ENCODE peak calls at places on chromosome 21, in six cellular contexts. V, Z, C, P, Y and U are unnamed samples. For H3K9me3, the result is how much of the 10 kb centered on the place peaks cover.

GRCh38 chr21:45471229-45472052 is 66.5 kb downstream of the COL18A1 start:
- DNase-seq in C (peak), Y (peak), V (peak), P (peak), Z (peak), U (no peak)

GRCh38 chr21:39120876-39121599 is 62.2 kb downstream of the PSMG1 start:
- DNase-seq in C (no peak), P (no peak), V (no peak), Y (no peak), Z (no peak), U (no peak)

GRCh38 chr21:30839304-30839703 is 9.7 kb upstream of the KRTAP7-1 start:
- DNase-seq in P (peak), V (no peak), Z (no peak), Y (no peak), C (no peak), U (peak)

GRCh38 chr21:44989538-44989888 is 49.7 kb downstream of the SLX9 start:
- DNase-seq in Z (peak), P (no peak), C (peak), V (peak), Y (no peak), U (no peak)

GRCh38 chr21:45522986-45523385 is 19.3 kb downstream of the SLC19A1 start:
- DNase-seq in P (no peak), C (no peak), Z (no peak), V (no peak), Y (no peak), U (no peak)

GRCh38 chr21:45255381-45256020 is 32.2 kb downstream of the POFUT2 start:
- DNase-seq in P (peak), V (no peak), Z (no peak), C (no peak), Y (no peak), U (no peak)

GRCh38 chr21:45580576-45581321 is 38.5 kb upstream of the SLC19A1 start:
- DNase-seq in Y (no peak), C (no peak), P (no peak), Z (no peak), V (no peak), U (no peak)

GRCh38 chr21:38989745-38990423 is 184.2 kb downstream of the ETS2 start:
- DNase-seq in V (peak), Y (no peak), C (no peak), P (peak), Z (peak), U (peak)

GRCh38 chr21:44949161-44950015 is 9.6 kb downstream of the SLX9 start:
- DNase-seq in V (peak), C (peak), P (peak), Z (peak), Y (peak), U (peak)

GRCh38 chr21:42373181-42373907 is 7.0 kb upstream of the TFF1 start:
- DNase-seq in V (no peak), Z (no peak), P (no peak), C (no peak), Y (no peak), U (no peak)

GRCh38 chr21:41808846-41809245 is 42.0 kb upstream of the RIPK4 start:
- DNase-seq in P (no peak), V (no peak), Z (no peak), C (no peak), Y (no peak), U (no peak)

GRCh38 chr21:46393941-46394818 is 64.5 kb upstream of the DIP2A start:
- DNase-seq in Y (no peak), Z (no peak), V (no peak), P (no peak), C (no peak), U (no peak)

GRCh38 chr21:37845535-37845934 is 70.7 kb downstream of the KCNJ6 start:
- DNase-seq in V (no peak), C (no peak), Z (no peak), Y (no peak), P (no peak), U (no peak)

GRCh38 chr21:46063734-46064680 is 33.9 kb upstream of the COL6A2 start:
- DNase-seq in Z (no peak), V (no peak), P (no peak), Y (no peak), C (no peak), U (no peak)

GRCh38 chr21:26093094-26093493 is 77.5 kb downstream of the APP start:
- DNase-seq in Z (no peak), P (peak), V (peak), Y (no peak), C (no peak), U (peak)

GRCh38 chr21:34967509-34968289 is 81.4 kb downstream of the RUNX1 start:
- DNase-seq in Z (no peak), Y (no peak), P (peak), V (peak), C (no peak), U (peak)

GRCh38 chr21:42665026-42665425 is 11.6 kb downstream of the PDE9A start:
- DNase-seq in Z (no peak), V (no peak), P (peak), C (no peak), Y (no peak), U (no peak)

GRCh38 chr21:26965091-26965566 is 1.8 kb downstream of the ADAMTS5 start:
- DNase-seq in V (no peak), P (no peak), C (no peak), Z (no peak), Y (no peak), U (no peak)

GRCh38 chr21:34567574-34567973 is 47.3 kb downstream of the RCAN1 start:
- DNase-seq in C (no peak), V (no peak), Y (no peak), Z (no peak), P (no peak), U (no peak)

GRCh38 chr21:31444061-31444460 is 100.0 kb upstream of the TIAM1 start:
- DNase-seq in Z (no peak), Y (no peak), C (no peak), P (no peak), V (peak), U (no peak)

GRCh38 chr21:34580181-34580700 is 34.7 kb downstream of the RCAN1 start:
- DNase-seq in V (no peak), C (peak), Z (peak), P (no peak), Y (no peak), U (no peak)

GRCh38 chr21:42555756-42556438 is 42.2 kb downstream of the SLC37A1 start:
- DNase-seq in V (no peak), C (no peak), Z (peak), Y (no peak), P (no peak), U (no peak)

GRCh38 chr21:34201441-34201838 is 128.1 kb downstream of the MRPS6 start:
- DNase-seq in V (no peak), Z (no peak), P (no peak), Y (no peak), C (no peak), U (no peak)

GRCh38 chr21:45152265-45152746 is 77.9 kb downstream of the ADARB1 start:
- DNase-seq in Z (no peak), P (no peak), C (no peak), V (no peak), Y (no peak), U (no peak)

GRCh38 chr21:9758141-9758540 is 763.2 kb upstream of the TPTE start:
- DNase-seq in Y (no peak), P (no peak), V (no peak), Z (no peak), C (no peak), U (no peak)

GRCh38 chr21:9753943-9754342 is 767.4 kb upstream of the TPTE start:
- DNase-seq in V (no peak), C (no peak), P (no peak), Z (no peak), Y (no peak), U (no peak)

GRCh38 chr21:9758888-9759287 is 762.5 kb upstream of the TPTE start:
- DNase-seq in P (no peak), Y (no peak), C (no peak), Z (no peak), V (no peak), U (no peak)

GRCh38 chr21:9756677-9757076 is 764.7 kb upstream of the TPTE start:
- DNase-seq in Z (no peak), P (no peak), C (no peak), Y (no peak), V (no peak), U (no peak)

GRCh38 chr21:9755611-9756010 is 765.8 kb upstream of the TPTE start:
- DNase-seq in V (no peak), P (no peak), Y (no peak), C (no peak), Z (no peak), U (no peak)
- H3K9me3 ChIP-seq in V (under half), P (under half), Y (under half), C (under half), Z (under half), U (under half)

GRCh38 chr21:43919283-43919682 is 54.3 kb downstream of the AGPAT3 start:
- DNase-seq in Y (no peak), P (no peak), V (no peak), C (no peak), Z (no peak), U (no peak)
- H3K9me3 ChIP-seq in Y (under half), P (under half), V (under half), C (under half), Z (under half), U (under half)

DNA sequence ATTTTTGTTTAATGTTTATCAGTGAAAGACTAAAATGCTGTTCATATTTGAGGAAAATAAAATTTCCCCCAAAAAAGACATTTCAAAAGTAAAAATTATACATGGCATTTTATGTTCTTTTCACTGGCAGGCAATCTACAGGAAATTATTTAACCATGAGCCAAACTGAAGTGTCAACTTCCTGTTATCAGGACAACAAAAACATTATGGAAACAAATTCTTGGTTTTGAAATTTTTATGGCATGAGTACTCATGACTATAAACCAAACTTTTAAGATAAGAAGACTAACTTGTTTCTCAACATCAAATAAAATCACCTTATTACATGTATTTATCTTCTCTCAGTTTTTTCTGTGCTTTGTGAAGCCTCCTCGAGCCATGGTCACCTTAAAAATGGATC is 698.6 kb downstream of the LTN1 start:
- DNase-seq in V (peak), Z (no peak), P (peak), C (no peak), Y (no peak), U (no peak)
- H3K9me3 ChIP-seq in V (under half), Z (under half), P (under half), C (under half), Y (under half), U (under half)

DNA sequence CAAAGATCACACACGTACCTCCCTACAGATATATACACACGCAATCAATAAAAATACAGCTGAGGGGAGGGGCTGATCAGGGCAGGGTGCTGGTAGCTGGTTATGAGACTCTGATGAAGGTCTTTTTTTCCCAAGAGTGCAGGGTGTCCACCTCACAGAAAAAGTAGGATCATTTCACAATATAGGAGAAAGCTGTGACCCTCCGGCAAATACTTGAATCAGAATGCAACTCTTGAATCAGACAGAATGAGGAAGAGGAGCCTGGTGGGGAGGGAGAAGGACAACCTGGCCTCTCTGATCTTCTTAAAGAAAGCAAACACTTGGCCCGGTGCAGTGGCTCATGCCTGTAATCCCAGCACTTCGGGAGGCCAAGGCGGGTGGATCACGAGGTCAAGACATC is 269.3 kb downstream of the PCP4 start:
- DNase-seq in P (no peak), C (no peak), Y (no peak), V (no peak), Z (no peak), U (no peak)
- H3K9me3 ChIP-seq in P (under half), C (under half), Y (under half), V (under half), Z (under half), U (under half)

DNA sequence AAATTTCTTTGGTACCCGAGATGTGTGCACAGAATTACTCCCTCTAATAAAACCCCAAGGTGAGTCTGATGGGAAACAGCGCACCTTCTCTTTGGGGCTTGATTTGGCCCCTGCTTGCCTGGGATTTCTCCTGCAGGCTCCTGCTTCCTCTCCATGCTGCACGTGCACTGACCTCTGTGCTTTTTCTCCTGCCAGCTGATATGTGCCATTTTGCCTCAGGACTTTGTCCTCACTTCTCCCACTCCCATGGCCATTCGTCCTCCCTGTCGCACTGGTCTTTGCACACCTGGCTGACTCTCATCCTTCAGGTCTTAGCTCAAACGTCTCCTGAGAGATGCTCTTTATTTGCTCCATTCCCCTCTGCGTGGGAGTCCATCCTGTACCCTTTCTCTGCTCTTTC is 1.2 kb downstream of the CBR1 start:
- DNase-seq in Z (no peak), C (no peak), P (no peak), Y (no peak), V (no peak), U (no peak)
- H3K9me3 ChIP-seq in Z (under half), C (under half), P (under half), Y (under half), V (under half), U (under half)

GRCh38 chr21:16195896-16196443 is 466.2 kb downstream of the USP25 start:
- DNase-seq in Z (no peak), Y (no peak), P (no peak), C (no peak), V (no peak), U (no peak)

GRCh38 chr21:16193758-16194606 is 464.2 kb downstream of the USP25 start:
- DNase-seq in P (peak), V (peak), C (peak), Z (peak), Y (peak), U (peak)

GRCh38 chr21:16194851-16195251 is 465.1 kb downstream of the USP25 start:
- DNase-seq in C (no peak), P (no peak), Y (no peak), Z (no peak), V (peak), U (no peak)

GRCh38 chr21:16195476-16195875 is 465.7 kb downstream of the USP25 start:
- DNase-seq in P (no peak), Z (no peak), V (peak), C (no peak), Y (no peak), U (no peak)

DNA sequence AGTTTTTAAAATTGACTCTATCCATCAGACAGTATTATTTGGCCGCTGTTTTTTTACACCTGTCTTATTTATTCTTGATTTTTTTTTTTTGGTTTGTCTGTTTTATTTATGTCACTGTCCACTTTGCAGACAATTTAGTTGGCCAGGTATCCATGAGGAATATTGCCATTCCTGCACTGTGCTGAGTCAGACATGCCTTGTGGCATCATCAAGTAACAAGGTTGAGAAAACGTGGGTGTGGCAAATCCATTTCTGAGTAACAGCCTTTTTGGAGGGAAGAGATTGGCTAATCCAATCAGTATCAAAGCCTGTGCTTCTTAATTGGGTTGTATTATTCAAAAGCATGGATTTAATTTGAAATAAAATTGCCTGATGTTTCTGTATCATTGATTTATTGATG is 463.1 kb downstream of the USP25 start:
- DNase-seq in C (no peak), Z (no peak), Y (no peak), P (peak), V (peak), U (no peak)
- H3K9me3 ChIP-seq in C (under half), Z (under half), Y (under half), P (under half), V (under half), U (under half)

GRCh38 chr21:18384771-18385170 is 18.8 kb downstream of the TMPRSS15 start:
- DNase-seq in Z (no peak), C (no peak), Y (no peak), P (peak), V (no peak), U (no peak)
- H3K9me3 ChIP-seq in Z (under half), C (under half), Y (under half), P (under half), V (under half), U (under half)